ENCODE peak calls at places on chromosome 13, in six cellular contexts. A is PC-3, W is neuronal stem cell, J is adrenal gland, E is GM23338, B is Panc1. T is an unnamed sample.

GRCh38 chr13:27170521-27171243 is 929 bp downstream of the USP12 start:
- DNase-seq in A (peak; percentile 26), W (peak; percentile 54), J (peak; percentile 57), E (peak; percentile 79), B (no peak), T (peak; percentile 54)

GRCh38 chr13:33787051-33787591 is 30.8 kb upstream of the RFC3 start:
- DNase-seq in A (no peak), W (no peak), J (no peak), E (no peak), B (no peak), T (peak; percentile 38)

GRCh38 chr13:26839682-26840081 is 79.1 kb upstream of the GPR12 start:
- DNase-seq in A (no peak), W (no peak), J (no peak), E (no peak), B (no peak), T (no peak)

GRCh38 chr13:97295279-97296182 is 73.4 kb downstream of the MBNL2 start:
- DNase-seq in A (peak; percentile 92), W (no peak), J (no peak), E (no peak), B (no peak), T (no peak)

GRCh38 chr13:97300871-97301270 is 78.7 kb downstream of the MBNL2 start:
- DNase-seq in A (no peak), W (no peak), J (no peak), E (no peak), B (no peak), T (peak; percentile 40)

GRCh38 chr13:19852766-19853165 is 10.7 kb downstream of the ZMYM5 start:
- DNase-seq in A (no peak), W (no peak), J (no peak), E (no peak), B (no peak), T (no peak)

GRCh38 chr13:29162638-29163037 is 342.5 kb downstream of the MTUS2 start:
- DNase-seq in A (peak; percentile 20), W (no peak), J (no peak), E (no peak), B (no peak), T (peak; percentile 20)

GRCh38 chr13:28540612-28541011 is 45.7 kb upstream of the FLT1 start:
- DNase-seq in A (peak; percentile 8), W (no peak), J (no peak), E (no peak), B (no peak), T (no peak)

GRCh38 chr13:43537124-43537523 is 249.6 kb downstream of the ENOX1 start:
- DNase-seq in A (no peak), W (no peak), J (no peak), E (no peak), B (no peak), T (peak; percentile 22)

GRCh38 chr13:94232161-94232560 is 247.3 kb downstream of the DCT start:
- DNase-seq in A (no peak), W (no peak), J (peak; percentile 31), E (no peak), B (no peak), T (no peak)

GRCh38 chr13:105847532-105848295 is 687.7 kb downstream of the EFNB2 start:
- DNase-seq in A (peak; percentile 50), W (no peak), J (no peak), E (no peak), B (no peak), T (no peak)

GRCh38 chr13:72258340-72258981 is 391.5 kb upstream of the DACH1 start:
- DNase-seq in A (no peak), W (no peak), J (peak; percentile 17), E (peak; percentile 52), B (no peak), T (no peak)

GRCh38 chr13:105159794-105160193 is 1375.7 kb downstream of the EFNB2 start:
- DNase-seq in A (no peak), W (no peak), J (no peak), E (no peak), B (no peak), T (no peak)

GRCh38 chr13:107753286-107753685 is 462.1 kb downstream of the LIG4 start:
- DNase-seq in A (no peak), W (no peak), J (no peak), E (no peak), B (no peak), T (no peak)

GRCh38 chr13:106117035-106117434 is 418.4 kb downstream of the EFNB2 start:
- DNase-seq in A (peak; percentile 71), W (no peak), J (no peak), E (no peak), B (no peak), T (no peak)

GRCh38 chr13:112804374-112804773 is 114.5 kb downstream of the ATP11A start:
- DNase-seq in A (no peak), W (no peak), J (no peak), E (no peak), B (no peak), T (no peak)

GRCh38 chr13:26425439-26426358 is 131.8 kb upstream of the WASF3 start:
- DNase-seq in A (peak; percentile 18), W (no peak), J (no peak), E (no peak), B (no peak), T (no peak)

GRCh38 chr13:31890946-31891345 is 140.6 kb upstream of the FRY start:
- DNase-seq in A (no peak), W (no peak), J (no peak), E (no peak), B (no peak), T (no peak)

GRCh38 chr13:49046002-49046401 is 70.3 kb downstream of the FNDC3A start:
- DNase-seq in A (no peak), W (no peak), J (no peak), E (no peak), B (no peak), T (no peak)

GRCh38 chr13:83622422-83622784 is 259.9 kb downstream of the SLITRK1 start:
- DNase-seq in A (no peak), W (no peak), J (no peak), E (no peak), B (no peak), T (no peak)

GRCh38 chr13:69769637-69770036 is 338.0 kb upstream of the ATXN8OS start:
- DNase-seq in A (no peak), W (no peak), J (no peak), E (peak; percentile 23), B (no peak), T (no peak)
- H3K4me1 ChIP-seq in A (no peaks in the 10 kb centered on the region), W (no peaks in the 10 kb centered on the region), J (no peaks in the 10 kb centered on the region), E (no peaks in the 10 kb centered on the region), B (no peaks in the 10 kb centered on the region), T (no peaks in the 10 kb centered on the region)

GRCh38 chr13:110421696-110422395 is 114.8 kb downstream of the COL4A2 start:
- DNase-seq in A (no peak), W (no peak), J (no peak), E (no peak), B (no peak), T (no peak)
- H3K36me3 ChIP-seq in A (no peaks in the 10 kb centered on the region), W (peaks cover 60% of the 10 kb centered on the region), J (no peaks in the 10 kb centered on the region), E (no peaks in the 10 kb centered on the region), B (no peaks in the 10 kb centered on the region), T (no peaks in the 10 kb centered on the region)

GRCh38 chr13:74251778-74252519 is 117.7 kb upstream of the KLF12 start:
- DNase-seq in A (peak; percentile 44), W (no peak), J (no peak), E (no peak), B (no peak), T (peak; percentile 6)

GRCh38 chr13:74248477-74248876 is 114.3 kb upstream of the KLF12 start:
- DNase-seq in A (no peak), W (no peak), J (no peak), E (no peak), B (no peak), T (no peak)

GRCh38 chr13:74250738-74251190 is 116.6 kb upstream of the KLF12 start:
- DNase-seq in A (peak; percentile 50), W (no peak), J (no peak), E (no peak), B (no peak), T (peak; percentile 18)

GRCh38 chr13:74256969-74257368 is 122.8 kb upstream of the KLF12 start:
- DNase-seq in A (no peak), W (no peak), J (no peak), E (no peak), B (no peak), T (no peak)

DNA sequence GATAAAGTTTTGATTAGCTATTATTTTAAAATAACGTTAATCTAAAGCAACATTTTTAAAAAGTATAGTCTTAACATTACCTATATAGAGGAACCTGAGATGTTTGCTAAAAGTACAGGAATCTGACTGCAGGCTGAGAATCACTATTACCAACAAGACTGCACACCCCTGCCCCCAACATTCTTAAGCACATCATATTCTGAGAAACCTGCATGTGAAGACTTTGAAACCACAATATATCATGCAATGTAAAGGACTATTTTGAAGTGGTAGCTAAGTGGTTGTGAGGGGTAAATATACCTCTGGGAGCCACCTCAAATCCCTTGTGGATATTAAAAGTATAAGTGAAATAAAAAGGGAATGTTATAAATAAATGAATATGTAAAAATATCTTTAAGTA is 119.0 kb upstream of the KLF12 start:
- DNase-seq in A (no peak), W (no peak), J (no peak), E (no peak), B (no peak), T (no peak)
- H3K4me1 ChIP-seq in A (peaks cover 15% of the 10 kb centered on the region), W (no peaks in the 10 kb centered on the region), J (no peaks in the 10 kb centered on the region), E (no peaks in the 10 kb centered on the region), B (no peaks in the 10 kb centered on the region), T (peaks cover 12% of the 10 kb centered on the region)

GRCh38 chr13:23339225-23339624 is 94.3 kb downstream of the SACS start:
- DNase-seq in A (no peak), W (no peak), J (no peak), E (no peak), B (no peak), T (no peak)
- H3K36me3 ChIP-seq in A (peaks cover 20% of the 10 kb centered on the region), W (peaks cover 90% of the 10 kb centered on the region), J (peaks cover 9% of the 10 kb centered on the region), E (peaks cover 48% of the 10 kb centered on the region), B (peaks cover 5% of the 10 kb centered on the region), T (peaks cover 60% of the 10 kb centered on the region)

DNA sequence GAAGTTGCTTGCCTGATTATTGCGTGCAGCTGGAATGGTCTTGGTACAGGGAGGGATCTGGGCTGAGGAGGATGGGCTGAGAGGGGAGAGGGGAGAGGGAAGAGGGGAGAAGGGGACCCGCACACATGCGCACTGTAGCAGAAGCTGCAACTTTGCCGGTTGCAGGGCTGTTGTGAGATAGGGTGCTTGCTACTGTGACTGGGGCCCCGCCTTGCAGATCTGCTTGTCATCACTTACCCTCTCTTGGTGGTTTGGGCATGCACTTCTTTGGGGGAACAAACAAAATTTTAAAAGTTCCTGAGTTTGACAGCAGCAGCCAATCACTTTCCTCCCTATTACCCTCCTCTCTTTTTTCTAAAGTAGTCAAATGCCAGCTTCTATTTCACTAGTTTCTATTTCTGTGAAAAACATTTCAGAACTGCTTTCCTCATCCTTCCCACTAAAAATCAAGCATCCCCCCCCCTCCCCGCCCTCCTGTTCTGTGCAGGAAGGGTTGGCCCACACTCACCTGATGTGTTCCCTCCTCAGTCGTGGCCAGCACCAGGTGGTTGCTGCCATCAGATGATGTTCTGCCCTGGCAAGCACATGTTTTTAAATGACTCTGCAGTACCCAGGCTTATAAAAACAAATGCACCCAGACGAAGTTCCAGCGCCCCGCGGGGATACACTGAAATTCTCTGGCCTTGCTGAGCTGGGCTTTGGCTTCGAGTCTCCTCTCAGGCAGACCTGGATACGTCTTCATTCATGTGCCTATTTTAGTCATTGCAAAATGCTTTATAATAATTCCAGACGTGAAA is 316.5 kb downstream of the DLEU7 start:
- DNase-seq in A (no peak), W (no peak), J (no peak), E (no peak), B (no peak), T (peak; percentile 11)
- H3K4me1 ChIP-seq in A (peaks cover 5% of the 10 kb centered on the region), W (peaks cover 5% of the 10 kb centered on the region), J (peaks cover 29% of the 10 kb centered on the region), E (peaks cover 1% of the 10 kb centered on the region), B (peaks cover 36% of the 10 kb centered on the region), T (peaks cover 27% of the 10 kb centered on the region)